ENCODE peak calls at places on chromosomes 4 and X, in eight cellular contexts. U, Q, L, K, Y, D, Z and V are unnamed samples.

GRCh38 chrX:50082741-50083140 is 118.1 kb downstream of the AKAP4 start:
- DNase-seq in U (no peak), Q (no peak), L (no peak), K (no peak), Y (no peak), D (no peak), Z (no peak), V (no peak)

GRCh38 chr4:100177126-100177525 is 13.1 kb downstream of the DDIT4L start:
- DNase-seq in U (no peak), Q (no peak), L (no peak), K (no peak), Y (no peak), D (no peak), Z (no peak), V (no peak)

GRCh38 chrX:124383367-124383766 is 37.0 kb downstream of the SH2D1A start:
- DNase-seq in U (no peak), Q (no peak), L (no peak), K (no peak), Y (no peak), D (no peak), Z (no peak), V (no peak)

GRCh38 chrX:119237526-119238035 is 1.5 kb downstream of the PGRMC1 start:
- DNase-seq in U (no peak), Q (no peak), L (no peak), K (no peak), Y (no peak), D (no peak), Z (no peak), V (no peak)

GRCh38 chr4:80540349-80540748 is 204.8 kb downstream of the CFAP299 start:
- DNase-seq in U (no peak), Q (no peak), L (no peak), K (no peak), Y (no peak), D (no peak), Z (no peak), V (no peak)

GRCh38 chr4:17721496-17722360 is 59.7 kb downstream of the FAM184B start:
- DNase-seq in U (no peak), Q (no peak), L (no peak), K (no peak), Y (no peak), D (no peak), Z (no peak), V (no peak)

GRCh38 chr4:28481565-28481964 is 1620.9 kb downstream of the STIM2 start:
- DNase-seq in U (no peak), Q (no peak), L (no peak), K (no peak), Y (no peak), D (no peak), Z (no peak), V (no peak)

GRCh38 chrX:97401586-97402101 is 517.9 kb downstream of the RPA4 start:
- DNase-seq in U (no peak), Q (no peak), L (no peak), K (no peak), Y (no peak), D (no peak), Z (no peak), V (no peak)

GRCh38 chr4:25500626-25501318 is 123.7 kb downstream of the ANAPC4 start:
- DNase-seq in U (peak), Q (no peak), L (no peak), K (no peak), Y (no peak), D (no peak), Z (no peak), V (peak)

GRCh38 chr4:8915201-8916200 is 43.9 kb upstream of the HMX1 start:
- DNase-seq in U (peak), Q (no peak), L (no peak), K (peak), Y (no peak), D (no peak), Z (no peak), V (no peak)

GRCh38 chr4:23878912-23879732 is 10.7 kb downstream of the PPARGC1A start:
- DNase-seq in U (no peak), Q (no peak), L (no peak), K (no peak), Y (no peak), D (no peak), Z (no peak), V (no peak)

GRCh38 chr4:141807501-141807900 is 171.1 kb downstream of the IL15 start:
- DNase-seq in U (no peak), Q (no peak), L (no peak), K (no peak), Y (no peak), D (no peak), Z (no peak), V (no peak)

GRCh38 chr4:76652389-76652788 is 217.4 kb downstream of the SHROOM3 start:
- DNase-seq in U (no peak), Q (no peak), L (no peak), K (no peak), Y (no peak), D (no peak), Z (no peak), V (no peak)

GRCh38 chr4:157057187-157057586 is 18.8 kb upstream of the GLRB start:
- DNase-seq in U (no peak), Q (no peak), L (no peak), K (no peak), Y (no peak), D (no peak), Z (no peak), V (peak)

GRCh38 chrX:101507372-101507771 is 22.1 kb downstream of the ARMCX4 start:
- DNase-seq in U (no peak), Q (no peak), L (no peak), K (no peak), Y (no peak), D (no peak), Z (no peak), V (no peak)

GRCh38 chrX:24876782-24877315 is 138.9 kb downstream of the ARX start:
- DNase-seq in U (no peak), Q (no peak), L (no peak), K (no peak), Y (no peak), D (no peak), Z (no peak), V (no peak)

GRCh38 chr4:41820473-41820872 is 71.9 kb upstream of the PHOX2B start:
- DNase-seq in U (no peak), Q (no peak), L (no peak), K (no peak), Y (no peak), D (no peak), Z (no peak), V (no peak)

GRCh38 chrX:151821226-151821625 is 86.7 kb downstream of the CNGA2 start:
- DNase-seq in U (no peak), Q (no peak), L (no peak), K (no peak), Y (no peak), D (no peak), Z (no peak), V (no peak)

DNA sequence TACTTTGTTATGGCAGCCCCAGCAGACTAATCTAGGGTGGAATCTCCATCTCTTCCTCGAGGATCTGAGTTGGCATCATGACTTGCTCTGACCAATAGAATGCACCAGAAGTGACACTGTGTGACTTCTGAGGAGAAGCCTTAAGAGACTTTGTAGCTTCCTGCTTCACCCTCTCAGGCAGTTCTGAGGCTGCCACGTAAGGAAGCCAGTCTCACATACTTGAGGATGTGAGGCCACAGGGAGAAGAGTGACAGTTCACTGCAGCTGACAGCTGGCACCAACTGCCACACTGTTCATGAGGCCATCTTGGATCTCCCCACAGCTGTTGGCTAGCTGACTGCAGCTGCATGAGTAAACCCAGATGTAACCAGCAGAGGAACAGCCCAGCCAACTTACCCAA is 29.3 kb upstream of the BCOR start:
- DNase-seq in U (no peak), Q (no peak), L (no peak), K (no peak), Y (no peak), D (no peak), Z (no peak), V (no peak)
- TF ChIP-seq POLR2AphosphoS5 in U (no peak), Q (no peak), L (no peak), K (no peak), Y (no peak), D (no peak), Z (no peak), V (no peak)

DNA sequence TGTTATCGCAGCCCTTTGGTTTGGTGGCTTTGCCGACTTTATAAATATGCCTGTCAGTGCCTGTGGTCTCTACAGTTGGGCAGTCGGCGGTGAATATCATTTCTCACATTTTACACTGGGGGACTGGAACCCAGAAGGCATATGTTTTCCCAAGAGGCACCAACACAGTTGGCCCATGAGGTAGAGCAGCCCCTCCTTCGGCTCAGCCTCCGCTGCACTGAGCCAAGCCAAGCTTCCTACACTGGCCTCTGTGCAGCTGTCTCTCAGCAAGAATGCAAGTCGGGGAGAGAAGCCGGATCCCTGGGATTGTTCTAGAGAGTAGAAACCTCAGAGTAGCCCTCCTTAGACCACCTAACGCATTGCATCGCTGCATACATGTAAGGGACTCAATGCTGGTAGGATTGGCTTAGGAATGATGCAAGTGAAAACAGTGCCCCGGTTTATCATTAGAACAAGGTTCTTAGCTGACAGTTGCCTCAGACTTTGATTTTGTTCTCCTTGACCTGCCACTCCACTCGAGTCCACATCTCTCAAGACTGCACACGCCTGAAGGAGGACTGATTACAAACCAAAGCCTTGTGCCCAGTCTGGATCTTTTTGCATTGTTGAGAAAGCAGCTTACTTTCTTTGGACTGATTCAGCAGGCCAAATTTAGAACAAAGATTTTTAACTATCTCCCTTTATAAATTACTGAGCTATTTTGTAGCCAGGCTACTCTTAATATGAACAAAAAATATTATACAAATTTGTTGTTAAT is 125.4 kb downstream of the PTTG2 start:
- DNase-seq in U (no peak), Q (no peak), L (no peak), K (no peak), Y (no peak), D (no peak), Z (no peak), V (no peak)
- H3K9ac ChIP-seq in U (no peak), Q (no peak), L (no peak), K (no peak), Y (no peak), D (no peak), Z (no peak), V (no peak)

GRCh38 chrX:455673-456072 is 69.0 kb upstream of the PPP2R3B start:
- DNase-seq in U (no peak), Q (no peak), L (no peak), K (no peak), Y (no peak), D (no peak), Z (no peak), V (no peak)

GRCh38 chrX:455199-455598 is 68.5 kb upstream of the PPP2R3B start:
- DNase-seq in U (no peak), Q (no peak), L (no peak), K (no peak), Y (no peak), D (no peak), Z (no peak), V (no peak)

GRCh38 chrX:458631-459061 is 71.9 kb upstream of the PPP2R3B start:
- DNase-seq in U (no peak), Q (no peak), L (no peak), K (no peak), Y (no peak), D (no peak), Z (no peak), V (no peak)

GRCh38 chrX:456146-456545 is 69.4 kb upstream of the PPP2R3B start:
- DNase-seq in U (no peak), Q (no peak), L (no peak), K (no peak), Y (no peak), D (no peak), Z (no peak), V (no peak)

DNA sequence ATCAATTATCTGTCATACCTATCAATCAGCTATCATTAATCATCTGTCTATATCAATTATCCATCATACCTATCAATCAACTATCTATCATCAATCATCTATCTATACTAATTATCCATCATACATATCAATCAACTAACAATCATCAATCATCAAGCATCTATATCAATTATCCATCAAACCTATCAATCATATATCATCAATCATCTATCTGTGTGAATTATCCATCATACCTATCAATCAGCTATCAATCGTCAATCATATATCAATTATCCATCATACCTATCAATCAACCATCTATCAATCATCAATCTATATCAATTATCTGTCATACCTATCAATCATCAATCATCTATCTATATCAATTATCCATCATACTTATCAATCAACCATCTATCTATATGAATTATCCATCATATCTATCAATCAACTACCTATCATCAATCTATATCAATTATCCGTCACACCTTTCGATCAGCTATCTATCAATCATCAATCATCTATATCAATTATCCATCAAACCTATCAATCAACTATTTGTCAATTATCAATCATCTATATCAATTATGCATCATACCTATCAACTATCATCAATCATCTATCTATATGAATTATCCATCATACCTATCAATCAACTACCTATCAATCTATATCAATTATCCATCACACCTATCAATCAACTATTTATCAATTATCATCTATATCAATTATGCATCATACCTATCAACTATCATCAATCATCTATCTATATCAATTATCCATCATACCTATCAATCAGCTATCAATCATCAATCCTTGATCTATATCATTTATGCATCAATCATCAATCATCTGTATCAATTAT is 70.4 kb upstream of the PPP2R3B start:
- DNase-seq in U (no peak), Q (no peak), L (no peak), K (no peak), Y (no peak), D (no peak), Z (no peak), V (no peak)
- TF ChIP-seq POLR2AphosphoS5 in U (no peak), Q (no peak), L (no peak), K (no peak), Y (no peak), D (no peak), Z (no peak), V (no peak)

GRCh38 chr4:87073187-87073569 is 138.4 kb downstream of the AFF1 start:
- DNase-seq in U (no peak), Q (no peak), L (peak), K (no peak), Y (no peak), D (peak), Z (no peak), V (no peak)
- H3K9ac ChIP-seq in U (no peak), Q (no peak), L (no peak), K (no peak), Y (no peak), D (peak), Z (no peak), V (peak)

GRCh38 chr4:40197879-40198689 is 1.3 kb downstream of the RHOH start:
- DNase-seq in U (no peak), Q (no peak), L (no peak), K (peak), Y (no peak), D (no peak), Z (no peak), V (no peak)

GRCh38 chr4:40200881-40201797 is 4.3 kb downstream of the RHOH start:
- DNase-seq in U (peak), Q (no peak), L (no peak), K (peak), Y (no peak), D (no peak), Z (no peak), V (no peak)

GRCh38 chr4:40199179-40199670 is 2.4 kb downstream of the RHOH start:
- DNase-seq in U (no peak), Q (no peak), L (no peak), K (no peak), Y (no peak), D (no peak), Z (no peak), V (no peak)

GRCh38 chr4:40201898-40202297 is 5.1 kb downstream of the RHOH start:
- DNase-seq in U (no peak), Q (no peak), L (no peak), K (no peak), Y (no peak), D (no peak), Z (no peak), V (no peak)

GRCh38 chr4:40199999-40200880 is 3.4 kb downstream of the RHOH start:
- DNase-seq in U (no peak), Q (no peak), L (no peak), K (no peak), Y (no peak), D (peak), Z (no peak), V (no peak)
- TF ChIP-seq POLR2AphosphoS5 in U (no peak), Q (no peak), L (no peak), K (peak), Y (no peak), D (peak), Z (no peak), V (no peak)

GRCh38 chr4:121688696-121689095 is 8.1 kb downstream of the ANXA5 start:
- DNase-seq in U (no peak), Q (no peak), L (no peak), K (no peak), Y (no peak), D (no peak), Z (no peak), V (no peak)

GRCh38 chr4:121684016-121684415 is 12.8 kb downstream of the ANXA5 start:
- DNase-seq in U (no peak), Q (no peak), L (no peak), K (no peak), Y (no peak), D (no peak), Z (no peak), V (no peak)

GRCh38 chr4:121688261-121688660 is 8.5 kb downstream of the ANXA5 start:
- DNase-seq in U (no peak), Q (no peak), L (no peak), K (no peak), Y (peak), D (no peak), Z (no peak), V (no peak)

GRCh38 chr4:121686265-121686664 is 10.5 kb downstream of the ANXA5 start:
- DNase-seq in U (no peak), Q (no peak), L (no peak), K (no peak), Y (peak), D (no peak), Z (no peak), V (no peak)

GRCh38 chr4:121685257-121685656 is 11.5 kb downstream of the ANXA5 start:
- DNase-seq in U (no peak), Q (no peak), L (no peak), K (no peak), Y (no peak), D (no peak), Z (no peak), V (no peak)
- H3K9ac ChIP-seq in U (no peak), Q (no peak), L (no peak), K (no peak), Y (no peak), D (no peak), Z (no peak), V (no peak)

GRCh38 chr4:5711479-5712184 is 631 bp downstream of the EVC start:
- DNase-seq in U (no peak), Q (no peak), L (peak), K (no peak), Y (peak), D (no peak), Z (no peak), V (no peak)

GRCh38 chr4:5710065-5710961 is 688 bp upstream of the EVC start:
- DNase-seq in U (peak), Q (no peak), L (peak), K (no peak), Y (peak), D (no peak), Z (no peak), V (no peak)

GRCh38 chr4:5712517-5712916 is 1.5 kb downstream of the EVC start:
- DNase-seq in U (no peak), Q (no peak), L (no peak), K (no peak), Y (no peak), D (peak), Z (no peak), V (no peak)

GRCh38 chr4:5712931-5713330 is 1.9 kb downstream of the EVC start:
- DNase-seq in U (no peak), Q (no peak), L (no peak), K (no peak), Y (no peak), D (no peak), Z (no peak), V (no peak)

DNA sequence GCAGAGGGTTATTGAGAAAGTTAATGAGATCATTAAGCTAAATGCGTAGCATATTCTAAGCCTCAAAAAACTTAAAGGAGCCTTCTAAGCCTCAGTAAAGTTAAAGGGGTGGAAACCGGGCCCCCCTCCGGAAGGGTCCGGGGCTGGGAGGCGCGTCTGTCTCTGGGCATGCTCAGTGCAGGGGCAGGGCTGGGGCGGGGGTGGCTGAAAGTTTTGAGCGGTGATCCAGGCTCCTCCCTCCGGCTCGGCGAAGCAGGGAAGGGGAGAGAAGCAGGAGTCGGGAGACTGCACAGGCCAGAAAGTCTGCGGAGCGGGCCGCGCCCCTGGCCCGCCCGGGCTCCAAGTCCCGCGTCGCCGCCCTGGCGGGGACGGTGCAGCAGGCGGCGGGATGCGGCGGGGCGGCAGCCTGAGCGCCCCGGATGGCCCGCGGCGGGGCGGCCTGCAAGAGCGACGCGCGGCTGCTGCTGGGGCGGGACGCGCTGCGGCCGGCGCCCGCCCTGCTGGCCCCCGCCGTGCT is at the start of gene EVC:
- DNase-seq in U (peak), Q (no peak), L (peak), K (peak), Y (peak), D (no peak), Z (no peak), V (no peak)
- TF ChIP-seq POLR2AphosphoS5 in U (peak), Q (no peak), L (peak), K (no peak), Y (peak), D (no peak), Z (no peak), V (peak)